ENCODE peak calls at places on chromosomes 7 and 10, in five cellular contexts. One of them, this sample, is unnamed.

GRCh38 chr7:26183545-26184282 is 16.8 kb downstream of the HNRNPA2B1 start:
- DNase-seq in CD4-positive, CD25-positive, alpha-beta regulatory T cell: no peak
- DNase-seq in fibroblast of lung: no peak
- DNase-seq in colonic mucosa: no peak
- DNase-seq in Peyer's patch: no peak
- DNase-seq in this sample: no peak

GRCh38 chr10:78870458-78870857 is 198.3 kb upstream of the ZMIZ1 start:
- DNase-seq in CD4-positive, CD25-positive, alpha-beta regulatory T cell: no peak
- DNase-seq in fibroblast of lung: no peak
- DNase-seq in colonic mucosa: peak; percentile 7
- DNase-seq in Peyer's patch: peak; percentile 14
- DNase-seq in this sample: no peak

GRCh38 chr7:139618482-139619366 is 95.2 kb downstream of the CLEC2L start:
- DNase-seq in CD4-positive, CD25-positive, alpha-beta regulatory T cell: no peak
- DNase-seq in fibroblast of lung: no peak
- DNase-seq in colonic mucosa: peak; percentile 35
- DNase-seq in Peyer's patch: no peak
- DNase-seq in this sample: peak; percentile 67

GRCh38 chr7:26684447-26684846 is 179.9 kb downstream of the SKAP2 start:
- DNase-seq in CD4-positive, CD25-positive, alpha-beta regulatory T cell: no peak
- DNase-seq in fibroblast of lung: peak; percentile 15
- DNase-seq in colonic mucosa: no peak
- DNase-seq in Peyer's patch: no peak
- DNase-seq in this sample: no peak

GRCh38 chr7:96995406-96996110 is 9.8 kb upstream of the DLX6 start:
- DNase-seq in CD4-positive, CD25-positive, alpha-beta regulatory T cell: no peak
- DNase-seq in fibroblast of lung: no peak
- DNase-seq in colonic mucosa: no peak
- DNase-seq in Peyer's patch: no peak
- DNase-seq in this sample: peak; percentile 18

GRCh38 chr10:99341860-99342517 is 12.8 kb downstream of the CNNM1 start:
- DNase-seq in CD4-positive, CD25-positive, alpha-beta regulatory T cell: no peak
- DNase-seq in fibroblast of lung: peak; percentile 60
- DNase-seq in colonic mucosa: no peak
- DNase-seq in Peyer's patch: no peak
- DNase-seq in this sample: no peak

GRCh38 chr10:115871855-115872254 is 401.2 kb downstream of the GFRA1 start:
- DNase-seq in CD4-positive, CD25-positive, alpha-beta regulatory T cell: no peak
- DNase-seq in fibroblast of lung: no peak
- DNase-seq in colonic mucosa: no peak
- DNase-seq in Peyer's patch: no peak
- DNase-seq in this sample: no peak

GRCh38 chr7:42262907-42263466 is 26.0 kb upstream of the GLI3 start:
- DNase-seq in CD4-positive, CD25-positive, alpha-beta regulatory T cell: no peak
- DNase-seq in fibroblast of lung: peak; percentile 91
- DNase-seq in colonic mucosa: no peak
- DNase-seq in Peyer's patch: no peak
- DNase-seq in this sample: peak; percentile 29

GRCh38 chr10:22625511-22626288 is 88.7 kb downstream of the PIP4K2A start:
- DNase-seq in CD4-positive, CD25-positive, alpha-beta regulatory T cell: no peak
- DNase-seq in fibroblast of lung: peak; percentile 60
- DNase-seq in colonic mucosa: no peak
- DNase-seq in Peyer's patch: no peak
- DNase-seq in this sample: no peak

GRCh38 chr10:62443866-62444265 is 69.7 kb downstream of the ZNF365 start:
- DNase-seq in CD4-positive, CD25-positive, alpha-beta regulatory T cell: no peak
- DNase-seq in fibroblast of lung: no peak
- DNase-seq in colonic mucosa: no peak
- DNase-seq in Peyer's patch: no peak
- DNase-seq in this sample: no peak

GRCh38 chr7:133688483-133689239 is 435.8 kb downstream of the EXOC4 start:
- DNase-seq in CD4-positive, CD25-positive, alpha-beta regulatory T cell: no peak
- DNase-seq in fibroblast of lung: peak; percentile 85
- DNase-seq in colonic mucosa: no peak
- DNase-seq in Peyer's patch: no peak
- DNase-seq in this sample: no peak

GRCh38 chr7:78765985-78766729 is 687.3 kb downstream of the MAGI2 start:
- DNase-seq in CD4-positive, CD25-positive, alpha-beta regulatory T cell: no peak
- DNase-seq in fibroblast of lung: no peak
- DNase-seq in colonic mucosa: no peak
- DNase-seq in Peyer's patch: no peak
- DNase-seq in this sample: no peak

GRCh38 chr10:96414303-96414702 is 55.5 kb upstream of the OPALIN start:
- DNase-seq in CD4-positive, CD25-positive, alpha-beta regulatory T cell: no peak
- DNase-seq in fibroblast of lung: no peak
- DNase-seq in colonic mucosa: peak; percentile 12
- DNase-seq in Peyer's patch: no peak
- DNase-seq in this sample: no peak

GRCh38 chr10:97534746-97535367 is 36.1 kb downstream of the UBTD1 start:
- DNase-seq in CD4-positive, CD25-positive, alpha-beta regulatory T cell: no peak
- DNase-seq in fibroblast of lung: peak; percentile 33
- DNase-seq in colonic mucosa: no peak
- DNase-seq in Peyer's patch: no peak
- DNase-seq in this sample: peak; percentile 50

GRCh38 chr10:114753126-114753525 is 68.5 kb upstream of the FHIP2A start:
- DNase-seq in CD4-positive, CD25-positive, alpha-beta regulatory T cell: no peak
- DNase-seq in fibroblast of lung: peak; percentile 79
- DNase-seq in colonic mucosa: no peak
- DNase-seq in Peyer's patch: no peak
- DNase-seq in this sample: no peak

GRCh38 chr7:13111230-13111629 is 423.8 kb downstream of the ARL4A start:
- DNase-seq in CD4-positive, CD25-positive, alpha-beta regulatory T cell: no peak
- DNase-seq in fibroblast of lung: peak; percentile 34
- DNase-seq in colonic mucosa: no peak
- DNase-seq in Peyer's patch: no peak
- DNase-seq in this sample: no peak

GRCh38 chr10:34918896-34919295 is 103.8 kb upstream of the PARD3 start:
- DNase-seq in CD4-positive, CD25-positive, alpha-beta regulatory T cell: no peak
- DNase-seq in fibroblast of lung: peak; percentile 41
- DNase-seq in colonic mucosa: no peak
- DNase-seq in Peyer's patch: no peak
- DNase-seq in this sample: no peak

GRCh38 chr10:88195841-88196240 is 332.4 kb downstream of the PTEN start:
- DNase-seq in CD4-positive, CD25-positive, alpha-beta regulatory T cell: no peak
- DNase-seq in fibroblast of lung: no peak
- DNase-seq in colonic mucosa: no peak
- DNase-seq in Peyer's patch: no peak
- DNase-seq in this sample: no peak

GRCh38 chr10:68800196-68800595 is 27.1 kb upstream of the STOX1 start:
- DNase-seq in CD4-positive, CD25-positive, alpha-beta regulatory T cell: no peak
- DNase-seq in fibroblast of lung: no peak
- DNase-seq in colonic mucosa: no peak
- DNase-seq in Peyer's patch: no peak
- DNase-seq in this sample: no peak

GRCh38 chr7:73359306-73359705 is 31.3 kb downstream of the FKBP6 start:
- DNase-seq in CD4-positive, CD25-positive, alpha-beta regulatory T cell: no peak
- DNase-seq in fibroblast of lung: no peak
- DNase-seq in colonic mucosa: no peak
- DNase-seq in Peyer's patch: no peak
- DNase-seq in this sample: no peak

GRCh38 chr7:47654672-47655340 is 72.9 kb upstream of the TNS3 start:
- DNase-seq in CD4-positive, CD25-positive, alpha-beta regulatory T cell: no peak
- DNase-seq in fibroblast of lung: peak; percentile 85
- DNase-seq in colonic mucosa: no peak
- DNase-seq in Peyer's patch: no peak
- DNase-seq in this sample: no peak

GRCh38 chr7:101733713-101734475 is 83.5 kb upstream of the CUX1 start:
- DNase-seq in CD4-positive, CD25-positive, alpha-beta regulatory T cell: no peak
- DNase-seq in fibroblast of lung: peak; percentile 66
- DNase-seq in colonic mucosa: peak; percentile 52
- DNase-seq in Peyer's patch: peak; percentile 72
- DNase-seq in this sample: peak; percentile 81
- H3K4me3 ChIP-seq in CD4-positive, CD25-positive, alpha-beta regulatory T cell: no peak overlapping the region
- H3K4me3 ChIP-seq in fibroblast of lung: peak overlapping the region; percentile 17
- H3K4me3 ChIP-seq in colonic mucosa: no peak overlapping the region
- H3K4me3 ChIP-seq in Peyer's patch: no peak overlapping the region
- H3K4me3 ChIP-seq in this sample: no peak overlapping the region

GRCh38 chr10:126569513-126570447 is 100.7 kb downstream of the C10orf90 start:
- DNase-seq in CD4-positive, CD25-positive, alpha-beta regulatory T cell: no peak
- DNase-seq in fibroblast of lung: peak; percentile 92
- DNase-seq in colonic mucosa: no peak
- DNase-seq in Peyer's patch: no peak
- DNase-seq in this sample: no peak
- H3K4me3 ChIP-seq in CD4-positive, CD25-positive, alpha-beta regulatory T cell: no peak overlapping the region
- H3K4me3 ChIP-seq in fibroblast of lung: no peak overlapping the region
- H3K4me3 ChIP-seq in colonic mucosa: no peak overlapping the region
- H3K4me3 ChIP-seq in Peyer's patch: no peak overlapping the region
- H3K4me3 ChIP-seq in this sample: no peak overlapping the region

GRCh38 chr7:40845959-40846358 is 711.2 kb downstream of the SUGCT start:
- DNase-seq in CD4-positive, CD25-positive, alpha-beta regulatory T cell: no peak
- DNase-seq in fibroblast of lung: no peak
- DNase-seq in colonic mucosa: no peak
- DNase-seq in Peyer's patch: no peak
- DNase-seq in this sample: no peak
- H3K4me3 ChIP-seq in CD4-positive, CD25-positive, alpha-beta regulatory T cell: no peak overlapping the region
- H3K4me3 ChIP-seq in fibroblast of lung: no peak overlapping the region
- H3K4me3 ChIP-seq in colonic mucosa: no peak overlapping the region
- H3K4me3 ChIP-seq in Peyer's patch: no peak overlapping the region
- H3K4me3 ChIP-seq in this sample: no peak overlapping the region

GRCh38 chr7:111294494-111294893 is 203.6 kb downstream of the LRRN3 start:
- DNase-seq in CD4-positive, CD25-positive, alpha-beta regulatory T cell: no peak
- DNase-seq in fibroblast of lung: no peak
- DNase-seq in colonic mucosa: no peak
- DNase-seq in Peyer's patch: no peak
- DNase-seq in this sample: no peak

GRCh38 chr7:111290419-111290818 is 199.5 kb downstream of the LRRN3 start:
- DNase-seq in CD4-positive, CD25-positive, alpha-beta regulatory T cell: no peak
- DNase-seq in fibroblast of lung: no peak
- DNase-seq in colonic mucosa: no peak
- DNase-seq in Peyer's patch: no peak
- DNase-seq in this sample: no peak

GRCh38 chr7:111290982-111291381 is 200.1 kb downstream of the LRRN3 start:
- DNase-seq in CD4-positive, CD25-positive, alpha-beta regulatory T cell: no peak
- DNase-seq in fibroblast of lung: no peak
- DNase-seq in colonic mucosa: no peak
- DNase-seq in Peyer's patch: no peak
- DNase-seq in this sample: no peak

GRCh38 chr7:111292026-111292430 is 201.1 kb downstream of the LRRN3 start:
- DNase-seq in CD4-positive, CD25-positive, alpha-beta regulatory T cell: no peak
- DNase-seq in fibroblast of lung: no peak
- DNase-seq in colonic mucosa: no peak
- DNase-seq in Peyer's patch: no peak
- DNase-seq in this sample: no peak
- H3K4me3 ChIP-seq in CD4-positive, CD25-positive, alpha-beta regulatory T cell: no peak overlapping the region
- H3K4me3 ChIP-seq in fibroblast of lung: no peak overlapping the region
- H3K4me3 ChIP-seq in colonic mucosa: no peak overlapping the region
- H3K4me3 ChIP-seq in Peyer's patch: no peak overlapping the region
- H3K4me3 ChIP-seq in this sample: no peak overlapping the region

GRCh38 chr10:47299611-47299988 is 397 bp upstream of the GDF10 start:
- DNase-seq in CD4-positive, CD25-positive, alpha-beta regulatory T cell: no peak
- DNase-seq in fibroblast of lung: no peak
- DNase-seq in colonic mucosa: no peak
- DNase-seq in Peyer's patch: no peak
- DNase-seq in this sample: no peak
- H3K4me3 ChIP-seq in CD4-positive, CD25-positive, alpha-beta regulatory T cell: no peak overlapping the region
- H3K4me3 ChIP-seq in fibroblast of lung: no peak overlapping the region
- H3K4me3 ChIP-seq in colonic mucosa: no peak overlapping the region
- H3K4me3 ChIP-seq in Peyer's patch: peak overlapping the region; percentile 46
- H3K4me3 ChIP-seq in this sample: no peak overlapping the region

GRCh38 chr10:104256335-104257080 is 1.8 kb downstream of the GSTO1 start:
- DNase-seq in CD4-positive, CD25-positive, alpha-beta regulatory T cell: no peak
- DNase-seq in fibroblast of lung: peak; percentile 8
- DNase-seq in colonic mucosa: no peak
- DNase-seq in Peyer's patch: no peak
- DNase-seq in this sample: peak; percentile 27

GRCh38 chr10:104259456-104259855 is 4.8 kb downstream of the GSTO1 start:
- DNase-seq in CD4-positive, CD25-positive, alpha-beta regulatory T cell: no peak
- DNase-seq in fibroblast of lung: no peak
- DNase-seq in colonic mucosa: no peak
- DNase-seq in Peyer's patch: no peak
- DNase-seq in this sample: no peak

GRCh38 chr10:104258209-104258608 is 3.5 kb downstream of the GSTO1 start:
- DNase-seq in CD4-positive, CD25-positive, alpha-beta regulatory T cell: no peak
- DNase-seq in fibroblast of lung: no peak
- DNase-seq in colonic mucosa: no peak
- DNase-seq in Peyer's patch: no peak
- DNase-seq in this sample: no peak

GRCh38 chr10:104255244-104255981 is 721 bp downstream of the GSTO1 start:
- DNase-seq in CD4-positive, CD25-positive, alpha-beta regulatory T cell: no peak
- DNase-seq in fibroblast of lung: peak; percentile 72
- DNase-seq in colonic mucosa: peak; percentile 61
- DNase-seq in Peyer's patch: no peak
- DNase-seq in this sample: peak; percentile 39

GRCh38 chr10:104257235-104257634 is 2.5 kb downstream of the GSTO1 start:
- DNase-seq in CD4-positive, CD25-positive, alpha-beta regulatory T cell: no peak
- DNase-seq in fibroblast of lung: no peak
- DNase-seq in colonic mucosa: no peak
- DNase-seq in Peyer's patch: no peak
- DNase-seq in this sample: no peak
- H3K4me3 ChIP-seq in CD4-positive, CD25-positive, alpha-beta regulatory T cell: peak overlapping the region; percentile 98
- H3K4me3 ChIP-seq in fibroblast of lung: no peak overlapping the region
- H3K4me3 ChIP-seq in colonic mucosa: no peak overlapping the region
- H3K4me3 ChIP-seq in Peyer's patch: no peak overlapping the region
- H3K4me3 ChIP-seq in this sample: no peak overlapping the region

GRCh38 chr7:2381227-2381626 is 22.2 kb upstream of the CHST12 start:
- DNase-seq in CD4-positive, CD25-positive, alpha-beta regulatory T cell: no peak
- DNase-seq in fibroblast of lung: no peak
- DNase-seq in colonic mucosa: no peak
- DNase-seq in Peyer's patch: no peak
- DNase-seq in this sample: no peak

GRCh38 chr7:2380461-2380860 is 22.9 kb upstream of the CHST12 start:
- DNase-seq in CD4-positive, CD25-positive, alpha-beta regulatory T cell: no peak
- DNase-seq in fibroblast of lung: no peak
- DNase-seq in colonic mucosa: no peak
- DNase-seq in Peyer's patch: no peak
- DNase-seq in this sample: no peak

GRCh38 chr7:2381881-2382509 is 21.4 kb upstream of the CHST12 start:
- DNase-seq in CD4-positive, CD25-positive, alpha-beta regulatory T cell: no peak
- DNase-seq in fibroblast of lung: no peak
- DNase-seq in colonic mucosa: no peak
- DNase-seq in Peyer's patch: no peak
- DNase-seq in this sample: no peak

GRCh38 chr7:2384354-2385243 is 18.8 kb upstream of the CHST12 start:
- DNase-seq in CD4-positive, CD25-positive, alpha-beta regulatory T cell: no peak
- DNase-seq in fibroblast of lung: no peak
- DNase-seq in colonic mucosa: no peak
- DNase-seq in Peyer's patch: no peak
- DNase-seq in this sample: no peak

DNA sequence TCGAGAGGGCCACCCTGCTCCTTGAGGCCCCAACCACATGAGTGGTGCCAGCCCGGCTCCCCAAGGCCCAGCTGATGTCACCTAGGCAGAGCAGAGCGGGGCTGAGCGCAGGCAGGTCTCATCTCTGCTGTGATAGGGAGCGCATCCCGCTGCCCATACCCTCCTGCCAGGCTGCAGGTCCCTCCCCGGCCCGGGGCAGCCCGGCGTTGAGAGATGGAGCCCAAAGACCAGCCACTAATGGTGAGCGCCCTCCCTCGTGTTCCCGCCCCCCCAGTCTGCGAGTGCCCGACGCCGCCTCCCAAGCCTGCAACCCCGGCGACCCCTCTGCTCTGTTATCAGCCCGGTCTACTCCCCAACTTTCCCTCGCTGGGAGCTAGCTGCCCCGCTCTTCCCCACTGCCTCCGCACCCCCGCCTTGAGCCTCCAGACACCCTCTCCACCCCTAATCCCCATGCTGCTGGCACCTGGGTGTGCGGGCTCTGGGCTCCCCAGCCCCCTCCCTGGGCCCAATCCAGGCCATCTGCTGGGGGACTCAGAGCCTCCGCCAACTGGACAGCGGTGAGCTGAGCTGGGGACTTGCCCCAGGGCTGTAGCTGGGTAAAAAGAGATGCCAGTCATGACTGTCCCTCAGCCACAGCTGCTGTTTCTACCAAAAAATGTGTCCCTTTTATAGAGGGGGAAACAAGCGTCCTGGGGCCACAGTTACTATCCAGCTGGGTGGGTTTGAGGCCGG is 19.7 kb upstream of the CHST12 start:
- DNase-seq in CD4-positive, CD25-positive, alpha-beta regulatory T cell: no peak
- DNase-seq in fibroblast of lung: no peak
- DNase-seq in colonic mucosa: no peak
- DNase-seq in Peyer's patch: no peak
- DNase-seq in this sample: no peak
- H3K4me3 ChIP-seq in CD4-positive, CD25-positive, alpha-beta regulatory T cell: no peak overlapping the region
- H3K4me3 ChIP-seq in fibroblast of lung: no peak overlapping the region
- H3K4me3 ChIP-seq in colonic mucosa: no peak overlapping the region
- H3K4me3 ChIP-seq in Peyer's patch: no peak overlapping the region
- H3K4me3 ChIP-seq in this sample: no peak overlapping the region

This sample was measured in HAP-1.